ENCODE peak calls at places on chromosomes 1 and 21, in five cellular contexts. C is H1, B is HepG2, M is NT2/D1, H is GM12878. U is an unnamed sample.
A peak's percentile ranks its signal among the peaks of the same experiment; 100 is the strongest.

GRCh38 chr1:197129698-197130097 is 16.8 kb downstream of the ASPM start:
- DNase-seq in B (no peak), M (peak; percentile 9), H (no peak), C (no peak), U (no peak)

GRCh38 chr1:204941415-204942338 is 71.0 kb downstream of the NFASC start:
- DNase-seq in H (no peak), M (peak; percentile 69), B (peak; percentile 42), C (peak; percentile 53), U (peak; percentile 83)

GRCh38 chr1:203197625-203198024 is 11.1 kb upstream of the CHI3L1 start:
- DNase-seq in M (peak; percentile 70), B (no peak), C (no peak), H (no peak), U (no peak)

GRCh38 chr1:60281360-60281932 is 207.9 kb upstream of the C1orf87 start:
- DNase-seq in C (peak; percentile 59), B (peak; percentile 52), M (peak; percentile 78), H (peak; percentile 1), U (peak; percentile 87)

GRCh38 chr1:119778359-119778758 is 9.7 kb upstream of the HMGCS2 start:
- DNase-seq in B (no peak), C (no peak), H (no peak), M (no peak), U (no peak)

GRCh38 chr1:113835686-113836290 is 23.5 kb upstream of the RSBN1 start:
- DNase-seq in H (no peak), M (no peak), C (no peak), B (peak; percentile 42), U (peak; percentile 33)

GRCh38 chr21:29240136-29240535 is 58.6 kb upstream of the BACH1 start:
- DNase-seq in M (no peak), C (no peak), B (no peak), H (no peak), U (no peak)

GRCh38 chr1:3068400-3069361 is at the start of gene PRDM16:
- DNase-seq in H (no peak), M (no peak), C (no peak), B (no peak), U (peak; percentile 67)

GRCh38 chr1:58927722-58928085 is 143.9 kb upstream of the JUN start:
- DNase-seq in B (no peak), M (no peak), H (no peak), C (no peak), U (no peak)

GRCh38 chr1:9086060-9086459 is 16.6 kb upstream of the SLC2A5 start:
- DNase-seq in B (no peak), C (no peak), M (no peak), H (no peak), U (no peak)

GRCh38 chr1:4825841-4826450 is 171.5 kb downstream of the AJAP1 start:
- DNase-seq in H (no peak), M (no peak), B (peak; percentile 25), C (peak; percentile 7), U (peak; percentile 25)

GRCh38 chr21:15240846-15241245 is 176.0 kb upstream of the NRIP1 start:
- DNase-seq in M (no peak), C (no peak), H (no peak), B (no peak), U (no peak)

GRCh38 chr1:118934706-118935105 is 53.4 kb downstream of the TBX15 start:
- DNase-seq in C (no peak), M (no peak), B (no peak), H (no peak), U (no peak)

GRCh38 chr1:108811611-108812010 is 45.3 kb downstream of the AKNAD1 start:
- DNase-seq in C (no peak), H (no peak), B (no peak), M (no peak), U (no peak)

GRCh38 chr1:77354536-77354935 is 72.7 kb downstream of the AK5 start:
- DNase-seq in H (no peak), B (no peak), M (no peak), C (no peak), U (no peak)

GRCh38 chr21:44732956-44733355 is 21.6 kb upstream of the TSPEAR start:
- DNase-seq in C (no peak), H (no peak), B (no peak), M (no peak), U (no peak)

GRCh38 chr1:12640237-12640957 is 3.5 kb upstream of the AADACL4 start:
- DNase-seq in C (no peak), B (no peak), H (no peak), M (no peak), U (no peak)

DNA sequence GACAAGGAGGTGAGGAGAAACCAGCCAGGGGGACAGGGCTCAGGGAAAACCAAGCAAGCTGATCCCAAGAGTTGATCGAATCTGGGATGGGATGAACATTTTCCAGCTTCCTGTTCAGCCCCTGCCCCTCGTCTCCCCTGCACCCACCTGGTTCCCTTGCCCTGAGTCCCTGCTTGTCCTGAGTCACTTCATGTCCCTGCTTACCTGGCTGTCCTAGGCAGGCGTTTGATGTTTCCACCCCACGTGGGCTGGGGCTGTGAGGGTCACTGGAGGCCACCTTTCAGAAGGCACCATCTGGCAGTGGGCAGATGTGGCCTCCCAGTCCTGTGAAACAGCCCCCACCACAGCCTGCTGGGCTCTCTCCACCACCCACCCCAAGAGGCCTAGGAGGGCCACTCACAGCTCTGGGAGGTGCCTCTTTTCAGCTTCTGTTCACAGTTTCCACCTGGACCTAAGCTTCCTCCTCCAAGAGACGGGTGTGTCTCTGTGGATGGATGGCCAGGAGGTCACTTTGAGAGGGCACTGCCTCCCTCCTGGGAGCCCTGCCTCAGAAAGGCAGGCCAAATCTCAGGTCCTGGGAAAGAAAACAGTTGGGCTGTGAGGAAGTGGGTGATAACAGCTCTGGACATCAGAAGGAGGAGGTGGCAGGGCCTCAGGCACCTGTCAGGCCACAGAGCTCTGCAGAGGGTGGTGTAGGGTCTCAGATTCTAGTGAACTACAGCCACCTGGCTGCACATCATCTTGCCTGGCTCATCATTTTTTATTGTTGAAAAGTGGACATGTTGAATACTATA is 15.6 kb upstream of the ZNF678 start:
- DNase-seq in H (no peak), C (no peak), M (no peak), B (no peak), U (no peak)
- TF ChIP-seq SUZ12 in H (no peak), C (no peak), M (no peak), B (no peak), U (no peak)

GRCh38 chr1:71509051-71509595 is 428.3 kb upstream of the ZRANB2 start:
- DNase-seq in M (no peak), B (no peak), H (no peak), C (no peak), U (no peak)
- TF ChIP-seq SUZ12 in M (no peak), B (no peak), H (no peak), C (no peak), U (no peak)

GRCh38 chr1:183318433-183318832 is 99.7 kb downstream of the NMNAT2 start:
- DNase-seq in M (peak; percentile 80), B (peak; percentile 50), C (no peak), H (peak; percentile 55), U (no peak)
- TF ChIP-seq SUZ12 in M (no peak), B (no peak), C (no peak), H (no peak), U (no peak)

DNA sequence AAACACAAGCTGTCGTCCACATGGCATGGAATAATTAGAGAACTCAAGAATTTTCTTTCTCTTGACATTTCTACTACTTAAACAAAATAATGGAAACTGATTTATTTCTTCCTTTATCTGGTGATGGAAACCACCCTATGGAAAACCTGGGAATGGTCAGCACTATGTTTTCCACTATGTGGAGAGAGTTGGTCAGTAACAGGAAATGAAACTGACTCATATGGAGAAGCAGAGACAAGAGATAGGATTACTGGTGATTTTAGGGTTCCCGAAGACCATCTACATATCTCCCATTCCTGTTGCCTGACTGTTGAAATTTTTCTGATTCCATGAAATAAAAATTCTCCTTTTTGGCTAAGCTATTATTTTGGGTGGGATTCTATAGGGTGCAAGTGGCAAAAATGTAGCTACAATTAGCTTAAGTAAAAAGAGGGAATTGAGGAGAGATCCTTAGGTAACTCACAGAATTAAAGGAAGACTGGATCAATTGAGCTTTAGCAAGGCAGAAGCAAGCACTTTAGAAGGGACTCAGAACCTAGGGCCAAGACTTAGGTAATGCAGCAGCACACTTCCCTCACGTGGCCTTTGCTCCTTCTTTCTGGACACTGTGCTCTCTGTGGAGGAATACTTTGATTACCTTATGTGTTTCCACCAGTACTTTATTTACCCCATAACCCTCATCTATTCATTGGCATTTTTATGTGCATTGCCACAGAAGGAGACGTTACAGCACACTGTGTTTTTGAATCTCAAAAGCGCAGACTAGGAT is 89.6 kb downstream of the LEPR start:
- DNase-seq in M (no peak), B (no peak), H (no peak), C (no peak), U (no peak)
- TF ChIP-seq SUZ12 in M (no peak), B (no peak), H (no peak), C (no peak), U (no peak)

GRCh38 chr1:230517786-230518185 is 91.7 kb upstream of the PGBD5 start:
- DNase-seq in M (no peak), H (no peak), B (no peak), C (no peak), U (no peak)

GRCh38 chr1:230516890-230517289 is 90.8 kb upstream of the PGBD5 start:
- DNase-seq in H (no peak), M (no peak), B (no peak), C (no peak), U (no peak)

GRCh38 chr1:230517326-230517725 is 91.2 kb upstream of the PGBD5 start:
- DNase-seq in C (no peak), M (no peak), H (no peak), B (no peak), U (no peak)

GRCh38 chr1:230518511-230518910 is 92.4 kb upstream of the PGBD5 start:
- DNase-seq in H (no peak), B (no peak), C (peak; percentile 17), M (peak; percentile 72), U (no peak)

DNA sequence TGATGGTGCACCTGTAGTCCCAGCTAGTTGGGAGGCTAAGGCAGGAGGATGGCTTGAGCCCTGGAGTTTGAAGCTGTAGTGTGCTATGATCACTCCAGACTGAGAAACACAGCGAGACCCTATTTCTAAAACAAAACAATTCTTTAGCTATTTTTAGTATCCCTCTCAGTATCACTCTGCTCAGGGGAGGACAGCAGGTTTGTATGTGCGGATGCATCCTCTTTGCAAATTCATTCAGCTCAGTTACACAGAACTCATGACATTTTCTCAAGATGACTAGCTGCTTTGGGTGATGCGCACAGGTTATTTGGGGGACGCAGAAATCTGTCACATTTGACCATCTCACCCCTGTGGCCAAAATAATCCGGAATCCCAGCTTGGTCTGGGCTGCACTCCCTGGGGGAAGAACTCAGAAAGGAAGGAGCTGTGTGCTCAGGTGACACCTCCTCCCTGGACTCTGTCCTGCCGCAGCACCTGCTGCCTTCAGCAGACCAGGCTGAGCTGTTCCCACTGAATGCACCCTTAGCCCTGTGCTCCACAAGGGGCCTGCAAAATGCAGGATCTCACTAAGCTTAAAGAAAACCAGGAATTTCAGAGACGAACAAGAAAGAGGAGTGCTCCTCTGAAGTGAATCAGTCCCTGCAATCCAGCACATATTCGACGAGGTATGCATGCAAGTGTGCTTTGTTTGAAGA is 89.5 kb upstream of the PGBD5 start:
- DNase-seq in H (no peak), M (peak; percentile 39), C (no peak), B (no peak), U (no peak)
- TF ChIP-seq SUZ12 in H (no peak), M (no peak), C (no peak), B (no peak), U (no peak)

U was measured in HEK293T.